ENCODE peak calls at places on chromosomes 12 and 14, in eight cellular contexts. M, Y, G, B, Z, T, S and V are unnamed samples.

GRCh38 chr14:76456200-76456599 is 80.3 kb downstream of the ESRRB start:
- DNase-seq in M (peak; percentile 63), Y (peak; percentile 18), G (peak; percentile 41), B (peak; percentile 47), Z (no peak), T (peak; percentile 65), S (no peak), V (no peak)

GRCh38 chr14:68849416-68849815 is 56.5 kb upstream of the ZFP36L1 start:
- DNase-seq in M (no peak), Y (no peak), G (no peak), B (peak; percentile 53), Z (no peak), T (no peak), S (no peak), V (no peak)

GRCh38 chr14:65255583-65256443 is 153.5 kb upstream of the MAX start:
- DNase-seq in M (peak; percentile 90), Y (peak; percentile 84), G (peak; percentile 94), B (no peak), Z (no peak), T (peak; percentile 13), S (no peak), V (no peak)

GRCh38 chr14:98748966-98749365 is 523.0 kb downstream of the BCL11B start:
- DNase-seq in M (no peak), Y (no peak), G (no peak), B (no peak), Z (no peak), T (no peak), S (no peak), V (no peak)

GRCh38 chr14:104892517-104893434 is 27.7 kb downstream of the CEP170B start:
- DNase-seq in M (peak; percentile 4), Y (no peak), G (peak; percentile 15), B (peak; percentile 4), Z (no peak), T (no peak), S (no peak), V (peak; percentile 38)

GRCh38 chr14:61832783-61833182 is 70.6 kb downstream of the SNAPC1 start:
- DNase-seq in M (no peak), Y (peak; percentile 47), G (no peak), B (no peak), Z (no peak), T (no peak), S (no peak), V (no peak)

GRCh38 chr12:75481013-75481705 is 604 bp downstream of the GLIPR1 start:
- DNase-seq in M (no peak), Y (no peak), G (no peak), B (no peak), Z (no peak), T (no peak), S (peak; percentile 48), V (no peak)

GRCh38 chr14:56751471-56751870 is 58.8 kb downstream of the OTX2 start:
- DNase-seq in M (no peak), Y (no peak), G (no peak), B (no peak), Z (no peak), T (no peak), S (no peak), V (no peak)

GRCh38 chr12:131187602-131188001 is 233.9 kb downstream of the ADGRD1 start:
- DNase-seq in M (no peak), Y (no peak), G (no peak), B (no peak), Z (no peak), T (no peak), S (no peak), V (no peak)

GRCh38 chr12:51922762-51923505 is 15.6 kb downstream of the ACVRL1 start:
- DNase-seq in M (no peak), Y (no peak), G (peak; percentile 65), B (peak; percentile 73), Z (no peak), T (no peak), S (peak; percentile 47), V (peak; percentile 87)

GRCh38 chr12:1810201-1810930 is 10.0 kb upstream of the LRTM2 start:
- DNase-seq in M (no peak), Y (no peak), G (no peak), B (no peak), Z (no peak), T (no peak), S (no peak), V (no peak)

GRCh38 chr14:89853976-89854693 is 100.4 kb downstream of the EFCAB11 start:
- DNase-seq in M (no peak), Y (no peak), G (no peak), B (no peak), Z (no peak), T (no peak), S (no peak), V (no peak)

GRCh38 chr14:64522591-64523355 is 17.8 kb upstream of the HSPA2 start:
- DNase-seq in M (no peak), Y (no peak), G (no peak), B (no peak), Z (no peak), T (no peak), S (no peak), V (no peak)

GRCh38 chr12:117662620-117663395 is 301.4 kb upstream of the NOS1 start:
- DNase-seq in M (no peak), Y (no peak), G (no peak), B (no peak), Z (no peak), T (no peak), S (no peak), V (no peak)

GRCh38 chr12:120988234-120988633 is 9.9 kb downstream of the HNF1A start:
- DNase-seq in M (no peak), Y (no peak), G (no peak), B (no peak), Z (no peak), T (no peak), S (no peak), V (no peak)

GRCh38 chr12:120989687-120990086 is 11.3 kb downstream of the HNF1A start:
- DNase-seq in M (no peak), Y (no peak), G (no peak), B (no peak), Z (no peak), T (no peak), S (no peak), V (no peak)

GRCh38 chr12:120990487-120991055 is 12.2 kb downstream of the HNF1A start:
- DNase-seq in M (no peak), Y (no peak), G (no peak), B (no peak), Z (no peak), T (no peak), S (no peak), V (no peak)

GRCh38 chr12:120991965-120992364 is 13.6 kb downstream of the HNF1A start:
- DNase-seq in M (no peak), Y (no peak), G (no peak), B (no peak), Z (no peak), T (no peak), S (no peak), V (no peak)

GRCh38 chr12:120988658-120989057 is 10.3 kb downstream of the HNF1A start:
- DNase-seq in M (no peak), Y (no peak), G (no peak), B (no peak), Z (no peak), T (no peak), S (no peak), V (no peak)
- TF ChIP-seq CTCF in M (no peak), Y (no peak), G (no peak), B (no peak), Z (no peak), T (no peak), S (no peak), V (no peak)

GRCh38 chr12:31363416-31363809 is 37.5 kb upstream of the SINHCAF start:
- DNase-seq in M (peak; percentile 18), Y (no peak), G (peak; percentile 28), B (no peak), Z (no peak), T (no peak), S (no peak), V (no peak)

GRCh38 chr12:31362115-31362758 is 36.3 kb upstream of the SINHCAF start:
- DNase-seq in M (peak; percentile 38), Y (peak; percentile 15), G (peak; percentile 66), B (no peak), Z (no peak), T (no peak), S (no peak), V (no peak)

GRCh38 chr12:31361730-31362114 is 35.8 kb upstream of the SINHCAF start:
- DNase-seq in M (no peak), Y (no peak), G (no peak), B (no peak), Z (no peak), T (no peak), S (no peak), V (no peak)

GRCh38 chr12:31363826-31364225 is 37.9 kb upstream of the SINHCAF start:
- DNase-seq in M (no peak), Y (no peak), G (no peak), B (no peak), Z (no peak), T (peak; percentile 34), S (no peak), V (no peak)

DNA sequence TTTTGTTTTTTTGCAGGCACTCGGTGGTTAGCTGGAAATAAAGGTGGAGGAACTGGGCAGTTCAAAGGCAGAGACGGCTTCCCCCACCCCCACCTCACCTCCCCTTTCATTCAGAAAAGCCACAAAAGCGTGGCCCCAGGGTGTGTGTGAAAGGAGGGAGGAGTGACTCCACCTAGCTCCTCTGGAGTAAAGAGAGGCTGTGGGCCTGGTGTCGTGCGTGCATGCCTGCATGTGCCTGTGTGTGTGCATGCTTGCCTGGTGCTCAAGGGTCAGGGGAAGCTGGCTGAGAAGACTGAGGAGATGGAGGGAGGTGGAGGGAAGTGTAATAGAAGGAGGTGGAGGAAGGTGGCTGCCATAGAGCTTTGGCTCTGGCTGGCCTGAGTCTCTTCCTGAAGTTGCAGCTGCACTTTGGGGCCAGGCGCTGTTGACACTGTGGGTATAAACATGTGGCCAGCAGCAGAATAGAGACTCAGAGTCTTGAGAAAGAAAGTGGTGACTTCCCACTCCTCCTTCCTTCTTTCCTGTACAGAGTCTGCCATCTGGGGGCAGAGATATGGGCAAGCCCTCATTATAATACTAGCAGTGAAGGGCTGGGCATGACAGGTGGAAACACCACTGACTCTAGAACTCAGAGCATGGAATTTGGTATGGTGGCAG is 36.9 kb upstream of the SINHCAF start:
- DNase-seq in M (peak; percentile 49), Y (peak; percentile 44), G (peak; percentile 69), B (no peak), Z (no peak), T (no peak), S (no peak), V (peak; percentile 51)
- TF ChIP-seq CTCF in M (peak; percentile 26), Y (no peak), G (no peak), B (no peak), Z (no peak), T (no peak), S (no peak), V (no peak)

GRCh38 chr12:9149372-9149771 is 33.7 kb upstream of the A2M start:
- DNase-seq in M (no peak), Y (peak; percentile 20), G (no peak), B (no peak), Z (no peak), T (no peak), S (no peak), V (no peak)
- TF ChIP-seq CTCF in M (no peak), Y (peak; percentile 41), G (no peak), B (no peak), Z (no peak), T (no peak), S (no peak), V (no peak)

DNA sequence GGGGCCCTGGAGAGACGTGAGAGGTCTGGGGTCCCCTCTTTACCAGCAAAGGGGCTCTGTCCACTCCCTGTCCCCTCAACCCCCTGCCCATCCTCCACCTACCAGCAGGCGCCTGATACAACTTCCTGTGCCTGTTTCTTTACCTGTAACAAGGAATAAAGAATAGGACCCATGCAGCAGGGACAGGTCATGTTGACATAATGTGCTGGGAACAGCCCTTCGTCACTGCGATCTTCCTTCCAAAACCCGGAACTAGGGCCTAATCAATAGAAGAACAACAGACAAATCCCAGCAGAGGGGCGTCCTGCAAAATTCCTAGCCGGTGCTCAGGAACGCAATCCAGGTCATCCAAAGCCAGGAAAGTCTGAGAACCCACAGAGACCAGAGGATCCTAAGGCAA is 32.1 kb downstream of the SCARB1 start:
- DNase-seq in M (no peak), Y (no peak), G (no peak), B (no peak), Z (no peak), T (no peak), S (no peak), V (no peak)
- TF ChIP-seq CTCF in M (no peak), Y (no peak), G (no peak), B (no peak), Z (no peak), T (no peak), S (no peak), V (no peak)